ENCODE peak calls at places on chromosomes 6 and 20, in four cellular contexts. U, C, E and B are unnamed samples.

GRCh38 chr6:160974304-160974771 is 17.2 kb upstream of the MAP3K4 start:
- DNase-seq in E (peak), C (no peak), U (peak), B (no peak)

GRCh38 chr6:106525111-106525884 is 104.0 kb downstream of the RTN4IP1 start:
- DNase-seq in U (no peak), C (no peak), E (no peak), B (no peak)

GRCh38 chr6:1063671-1064355 is 248.1 kb upstream of the FOXQ1 start:
- DNase-seq in E (no peak), C (no peak), U (no peak), B (no peak)

GRCh38 chr6:107237992-107238660 is 122.8 kb upstream of the BEND3 start:
- DNase-seq in C (no peak), E (no peak), U (peak), B (no peak)

GRCh38 chr6:41734666-41735426 is 562 bp downstream of the TFEB start:
- DNase-seq in C (peak), E (peak), U (peak), B (peak)

GRCh38 chr6:136031982-136032381 is 180.5 kb downstream of the PDE7B start:
- DNase-seq in C (peak), E (peak), U (peak), B (peak)

GRCh38 chr6:112636650-112637260 is 289.6 kb downstream of the RFPL4B start:
- DNase-seq in E (no peak), U (peak), C (no peak), B (no peak)

GRCh38 chr6:151721141-151721540 is 86.3 kb upstream of the ESR1 start:
- DNase-seq in U (no peak), E (no peak), C (no peak), B (no peak)

GRCh38 chr6:506508-506907 is 115.0 kb downstream of the IRF4 start:
- DNase-seq in U (no peak), E (no peak), C (no peak), B (no peak)

GRCh38 chr6:130282234-130282995 is 59.7 kb upstream of the SAMD3 start:
- DNase-seq in U (peak), C (peak), E (peak), B (no peak)

GRCh38 chr20:32007787-32008616 is 2.2 kb upstream of the CCM2L start:
- DNase-seq in E (no peak), C (no peak), U (no peak), B (no peak)

GRCh38 chr6:39929733-39930461 is 4.4 kb downstream of the MOCS1 start:
- DNase-seq in C (peak), U (peak), E (no peak), B (no peak)

GRCh38 chr6:22147983-22148797 is 148.6 kb downstream of the PRL start:
- DNase-seq in C (peak), U (peak), E (no peak), B (peak)

GRCh38 chr20:14219801-14220461 is 117.5 kb downstream of the FLRT3 start:
- DNase-seq in E (no peak), C (no peak), U (no peak), B (peak)

GRCh38 chr20:62141397-62142251 is 1.6 kb downstream of the PSMA7 start:
- DNase-seq in C (peak), U (peak), E (peak), B (peak)

GRCh38 chr6:138013949-138014348 is 93.3 kb downstream of the PERP start:
- DNase-seq in C (no peak), E (no peak), U (no peak), B (no peak)

GRCh38 chr6:165889636-165890403 is 226.8 kb upstream of the PDE10A start:
- DNase-seq in C (peak), U (peak), E (peak), B (no peak)

GRCh38 chr20:7866279-7866678 is 74.0 kb downstream of the HAO1 start:
- DNase-seq in C (peak), E (no peak), U (no peak), B (no peak)

GRCh38 chr6:118706702-118707101 is 55.3 kb upstream of the CEP85L start:
- DNase-seq in C (no peak), E (no peak), U (no peak), B (no peak)

GRCh38 chr20:21643417-21643816 is 62.0 kb upstream of the PAX1 start:
- DNase-seq in C (no peak), E (no peak), U (no peak), B (no peak)

GRCh38 chr20:63553933-63554290 is at the start of gene FNDC11:
- DNase-seq in E (peak), U (no peak), C (no peak), B (no peak)

DNA sequence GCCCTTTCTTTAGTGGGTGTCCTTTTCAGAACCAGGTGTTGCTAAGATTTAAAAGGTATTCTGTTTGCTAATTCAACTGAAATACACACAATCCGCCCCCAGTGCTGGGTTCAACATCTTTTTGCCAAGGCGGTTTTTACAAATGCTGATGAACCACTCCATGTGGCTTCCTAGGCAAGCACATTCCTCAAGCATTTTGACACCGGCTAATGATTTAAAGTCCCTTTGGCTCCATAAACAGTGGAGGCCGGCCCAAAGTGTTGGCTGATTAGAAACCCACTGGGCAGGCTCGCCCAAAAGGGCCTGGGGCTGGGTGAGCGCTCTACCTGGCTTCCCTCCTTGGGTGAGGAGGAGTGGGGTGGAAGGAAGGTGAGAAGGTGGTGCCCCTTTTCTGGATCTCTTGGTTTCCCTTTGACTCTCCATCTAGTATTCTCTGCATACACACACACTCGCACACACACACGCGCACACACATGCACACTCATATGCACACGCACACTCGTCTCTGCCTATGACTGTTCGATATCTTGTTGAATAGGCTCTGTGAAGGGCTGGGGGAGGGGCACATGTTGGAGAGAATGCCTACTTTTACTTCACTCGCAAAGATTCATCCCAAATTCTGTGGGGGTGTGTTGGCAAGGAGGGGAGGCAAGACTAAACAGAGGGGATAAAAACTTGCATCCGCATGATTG is 66.7 kb upstream of the ARMC2 start:
- DNase-seq in C (no peak), U (peak), E (no peak), B (no peak)
- TF ChIP-seq MAZ in C (no peak), U (no peak), E (no peak), B (no peak)

GRCh38 chr20:50398064-50398463 is 112.1 kb upstream of the PTPN1 start:
- DNase-seq in U (no peak), C (no peak), E (no peak), B (no peak)

GRCh38 chr20:50399917-50400704 is 110.1 kb upstream of the PTPN1 start:
- DNase-seq in E (no peak), C (peak), U (peak), B (peak)

GRCh38 chr20:50400705-50401045 is 109.5 kb upstream of the PTPN1 start:
- DNase-seq in E (no peak), C (no peak), U (no peak), B (no peak)

GRCh38 chr20:50398471-50399002 is 111.6 kb upstream of the PTPN1 start:
- DNase-seq in U (no peak), E (no peak), C (no peak), B (no peak)

GRCh38 chr20:50399003-50399916 is 110.9 kb upstream of the PTPN1 start:
- DNase-seq in E (no peak), C (peak), U (peak), B (peak)
- TF ChIP-seq MAZ in E (no peak), C (peak), U (no peak), B (no peak)

DNA sequence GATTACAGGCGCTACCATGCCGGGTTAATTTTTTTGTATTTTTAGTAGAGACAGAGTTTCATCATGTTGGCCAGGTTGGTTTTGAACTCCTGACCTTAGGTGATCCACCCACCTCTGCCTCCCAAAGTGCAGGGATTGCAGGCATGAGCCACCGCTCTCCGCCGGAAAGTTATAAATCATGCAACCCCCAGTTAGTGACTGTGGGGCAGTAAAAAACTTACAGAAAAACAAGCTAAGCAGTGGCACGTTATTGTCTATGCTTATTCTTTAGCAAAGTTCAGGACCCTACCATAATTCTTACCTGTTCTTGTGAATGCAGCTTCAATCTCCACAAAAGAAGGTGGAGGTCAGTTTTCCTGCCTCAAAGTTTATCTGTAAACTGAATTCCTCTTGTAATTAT is 47.5 kb upstream of the BTN3A2 start:
- DNase-seq in E (no peak), U (no peak), C (no peak), B (no peak)
- TF ChIP-seq MAZ in E (no peak), U (no peak), C (no peak), B (no peak)

GRCh38 chr20:17227199-17227535 is 327 bp downstream of the PCSK2 start:
- DNase-seq in C (no peak), U (no peak), E (no peak), B (no peak)

GRCh38 chr20:17227669-17228623 is 1.1 kb downstream of the PCSK2 start:
- DNase-seq in U (peak), C (no peak), E (no peak), B (no peak)

GRCh38 chr20:17226410-17227198 is at the start of gene PCSK2:
- DNase-seq in E (peak), C (no peak), U (peak), B (peak)

GRCh38 chr20:17229256-17229655 is 2.4 kb downstream of the PCSK2 start:
- DNase-seq in U (no peak), E (no peak), C (no peak), B (no peak)

GRCh38 chr20:17228624-17229061 is 1.8 kb downstream of the PCSK2 start:
- DNase-seq in C (no peak), E (peak), U (no peak), B (no peak)
- TF ChIP-seq MAZ in C (no peak), E (no peak), U (no peak), B (no peak)